ENCODE peak calls at places on chromosome 3, in eight cellular contexts. O is uterus; P is hepatocyte; K is NB4; Q is fibroblast of mammary gland; L is A549; B is CD4-positive, alpha-beta T cell; N is fibroblast of villous mesenchyme. J is an unnamed sample.

GRCh38 chr3:79517766-79518413 is 249.9 kb downstream of the ROBO1 start:
- DNase-seq in P (peak), L (peak), O (no peak), K (peak), B (no peak), Q (peak), N (peak), J (no peak)

GRCh38 chr3:130963878-130964277 is 62.7 kb downstream of the ASTE1 start:
- DNase-seq in O (no peak), L (peak), N (peak), K (peak), P (peak), Q (peak), B (no peak), J (no peak)

GRCh38 chr3:143040264-143040879 is 39.0 kb downstream of the U2SURP start:
- DNase-seq in O (no peak), P (peak), Q (peak), L (peak), K (peak), N (peak), B (no peak), J (no peak)

GRCh38 chr3:55434789-55435188 is 52.3 kb downstream of the WNT5A start:
- DNase-seq in B (no peak), K (peak), Q (peak), N (peak), O (no peak), P (no peak), L (peak), J (no peak)

GRCh38 chr3:19213608-19214220 is 65.4 kb downstream of the KCNH8 start:
- DNase-seq in P (no peak), O (peak), Q (no peak), B (no peak), N (no peak), L (peak), K (peak), J (no peak)

GRCh38 chr3:102544741-102545140 is 109.9 kb downstream of the ZPLD1 start:
- DNase-seq in Q (no peak), N (no peak), B (no peak), L (no peak), P (no peak), K (no peak), O (no peak), J (no peak)

GRCh38 chr3:98188553-98188952 is 22.1 kb downstream of the OR5H15 start:
- DNase-seq in K (peak), P (peak), N (no peak), O (no peak), L (peak), B (no peak), Q (no peak), J (no peak)

GRCh38 chr3:146308222-146308621 is 57.3 kb upstream of the PLSCR4 start:
- DNase-seq in K (no peak), N (peak), Q (peak), L (no peak), B (no peak), P (no peak), O (no peak), J (no peak)

GRCh38 chr3:28651159-28651558 is 302.5 kb upstream of the AZI2 start:
- DNase-seq in P (no peak), N (no peak), K (no peak), Q (peak), L (no peak), B (no peak), O (no peak), J (no peak)

GRCh38 chr3:101950985-101951733 is 101.8 kb downstream of the NFKBIZ start:
- DNase-seq in N (no peak), O (no peak), L (no peak), K (no peak), B (no peak), P (no peak), Q (no peak), J (no peak)

GRCh38 chr3:141920701-141921100 is 44.3 kb downstream of the ATP1B3 start:
- DNase-seq in B (no peak), Q (no peak), N (no peak), O (no peak), P (no peak), L (no peak), K (no peak), J (no peak)

GRCh38 chr3:80355144-80355543 is 587.3 kb upstream of the ROBO1 start:
- DNase-seq in B (no peak), N (no peak), O (no peak), L (no peak), P (no peak), Q (no peak), K (peak), J (no peak)

GRCh38 chr3:125146601-125147490 is 65.7 kb downstream of the SLC12A8 start:
- DNase-seq in O (no peak), B (no peak), N (no peak), P (no peak), Q (no peak), K (no peak), L (no peak), J (no peak)

GRCh38 chr3:128508852-128509251 is 15.9 kb upstream of the GATA2 start:
- DNase-seq in O (no peak), B (no peak), L (no peak), N (no peak), K (no peak), Q (no peak), P (no peak), J (no peak)

GRCh38 chr3:49871536-49872157 is 1.9 kb upstream of the CAMKV start:
- DNase-seq in Q (no peak), B (no peak), L (no peak), K (no peak), O (no peak), N (no peak), P (no peak), J (no peak)

GRCh38 chr3:72665701-72666443 is 182.4 kb downstream of the SHQ1 start:
- DNase-seq in K (peak), B (peak), P (no peak), O (no peak), Q (peak), N (peak), L (peak), J (no peak)

GRCh38 chr3:113698891-113699465 is 2.5 kb upstream of the USF3 start:
- DNase-seq in O (peak), Q (no peak), K (no peak), N (peak), L (no peak), B (no peak), P (peak), J (no peak)

GRCh38 chr3:71372911-71373637 is 210.5 kb downstream of the FOXP1 start:
- DNase-seq in K (no peak), L (no peak), Q (no peak), B (no peak), P (no peak), N (no peak), O (no peak), J (no peak)

GRCh38 chr3:146052791-146053310 is 108.1 kb downstream of the PLOD2 start:
- DNase-seq in O (no peak), K (no peak), N (no peak), L (no peak), Q (no peak), P (peak), B (no peak), J (no peak)

GRCh38 chr3:151086484-151087456 is 1.3 kb downstream of the MED12L start:
- DNase-seq in P (peak), B (peak), Q (peak), K (peak), O (peak), L (peak), N (peak), J (peak)

GRCh38 chr3:16064660-16065414 is 109.6 kb upstream of the GALNT15 start:
- DNase-seq in B (no peak), P (peak), N (peak), K (no peak), L (peak), Q (peak), O (peak), J (no peak)

GRCh38 chr3:24688446-24689148 is 193.9 kb upstream of the THRB start:
- DNase-seq in Q (no peak), K (no peak), B (no peak), N (no peak), L (peak), P (peak), O (no peak), J (no peak)

GRCh38 chr3:157573780-157574378 is 70.7 kb upstream of the VEPH1 start:
- DNase-seq in N (peak), Q (no peak), O (no peak), L (no peak), B (no peak), K (no peak), P (peak), J (no peak)

GRCh38 chr3:190321789-190322603 is at the start of gene CLDN1:
- DNase-seq in Q (peak), P (peak), B (peak), L (peak), N (peak), O (peak), K (peak), J (peak)

GRCh38 chr3:45381168-45381852 is 7.1 kb upstream of the LARS2 start:
- DNase-seq in N (no peak), L (no peak), Q (no peak), P (peak), O (no peak), B (no peak), K (no peak), J (no peak)

GRCh38 chr3:112120485-112120836 is 12.6 kb downstream of the GCSAM start:
- DNase-seq in P (no peak), K (no peak), L (no peak), B (no peak), N (no peak), O (no peak), Q (no peak), J (no peak)

GRCh38 chr3:30904986-30905385 is 10.5 kb upstream of the GADL1 start:
- DNase-seq in B (no peak), N (no peak), O (no peak), L (no peak), P (no peak), Q (peak), K (no peak), J (no peak)

GRCh38 chr3:37995652-37996641 is 5.4 kb downstream of the VILL start:
- DNase-seq in N (no peak), P (no peak), K (no peak), L (no peak), Q (no peak), B (no peak), O (no peak), J (no peak)

GRCh38 chr3:18898911-18899310 is 249.4 kb upstream of the KCNH8 start:
- DNase-seq in B (no peak), O (no peak), K (no peak), P (no peak), L (no peak), Q (no peak), N (no peak), J (no peak)

GRCh38 chr3:149352556-149352955 is 19.1 kb upstream of the TM4SF18 start:
- DNase-seq in Q (peak), K (peak), B (no peak), P (peak), O (peak), L (peak), N (peak), J (peak)

GRCh38 chr3:169509780-169510179 is 153.7 kb downstream of the MECOM start:
- DNase-seq in Q (no peak), K (no peak), N (no peak), B (no peak), P (no peak), L (no peak), O (no peak), J (no peak)

GRCh38 chr3:16427309-16427965 is 86.1 kb downstream of the RFTN1 start:
- DNase-seq in B (no peak), N (peak), O (peak), P (peak), Q (peak), L (peak), K (peak), J (no peak)

GRCh38 chr3:37218206-37218605 is 43.8 kb upstream of the LRRFIP2 start:
- DNase-seq in L (no peak), Q (no peak), O (no peak), N (no peak), B (no peak), K (no peak), P (no peak), J (no peak)

GRCh38 chr3:72633101-72633500 is 215.1 kb downstream of the SHQ1 start:
- DNase-seq in Q (peak), L (no peak), B (no peak), N (no peak), K (no peak), P (no peak), O (no peak), J (no peak)

GRCh38 chr3:114005406-114005987 is 50.8 kb downstream of the CCDC191 start:
- DNase-seq in Q (no peak), O (no peak), K (no peak), N (no peak), P (no peak), L (no peak), B (no peak), J (no peak)

GRCh38 chr3:190481779-190482178 is 32.1 kb upstream of the TMEM207 start:
- DNase-seq in L (no peak), K (no peak), N (no peak), O (no peak), P (no peak), B (no peak), Q (peak), J (no peak)

GRCh38 chr3:45692866-45693265 is 3.7 kb downstream of the SACM1L start:
- DNase-seq in K (no peak), L (no peak), P (no peak), N (no peak), B (no peak), O (no peak), Q (no peak), J (no peak)

GRCh38 chr3:31009881-31010280 is 115.4 kb upstream of the GADL1 start:
- DNase-seq in O (no peak), N (no peak), K (no peak), B (no peak), Q (no peak), L (no peak), P (no peak), J (no peak)

GRCh38 chr3:14439501-14440167 is 37.2 kb downstream of the SLC6A6 start:
- DNase-seq in N (peak), O (peak), K (peak), L (no peak), B (no peak), P (no peak), Q (no peak), J (no peak)

DNA sequence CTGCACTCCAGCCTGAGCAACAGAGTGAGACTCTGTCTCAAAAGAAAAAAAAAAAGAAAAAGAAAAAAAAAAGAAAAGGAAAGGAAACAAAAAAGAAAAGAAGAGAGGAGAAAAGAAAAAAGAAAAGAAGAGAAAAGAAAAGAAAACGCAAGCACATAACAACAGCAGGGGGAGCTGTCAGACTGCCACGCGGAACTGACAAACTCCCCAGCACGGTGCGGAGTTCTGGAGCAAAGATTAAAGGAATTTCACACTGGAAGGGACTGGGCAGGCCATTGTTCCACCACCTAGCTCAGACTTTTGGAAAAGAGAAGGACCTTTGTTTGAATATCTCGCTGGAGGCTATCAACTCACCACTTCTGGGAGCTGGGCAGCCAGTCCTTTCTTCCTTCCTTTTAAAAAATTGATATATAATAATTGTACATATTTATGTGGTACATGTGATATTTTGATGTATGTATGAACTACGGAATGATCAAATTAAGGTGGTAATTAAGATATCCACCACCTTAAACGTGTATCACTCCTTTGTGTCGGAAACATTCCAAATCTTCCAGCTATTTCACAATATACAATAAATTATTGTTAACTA is 40.5 kb downstream of the DPPA2 start:
- DNase-seq in P (peak), N (peak), O (no peak), B (no peak), Q (peak), L (peak), K (peak), J (peak)
- TF ChIP-seq CTCF in P (peak), N (peak), O (no peak), B (peak), Q (peak), L (peak), K (peak), J (peak)

GRCh38 chr3:195197764-195198423 is 73.1 kb downstream of the XXYLT1 start:
- DNase-seq in N (peak), P (no peak), L (peak), K (peak), O (peak), Q (peak), B (no peak), J (no peak)

GRCh38 chr3:195194559-195195161 is 76.3 kb downstream of the XXYLT1 start:
- DNase-seq in O (no peak), Q (no peak), P (no peak), N (peak), L (no peak), K (peak), B (no peak), J (no peak)

GRCh38 chr3:195196266-195196665 is 74.7 kb downstream of the XXYLT1 start:
- DNase-seq in L (no peak), O (peak), N (peak), P (no peak), K (no peak), B (no peak), Q (peak), J (no peak)

GRCh38 chr3:195198424-195199346 is 72.3 kb downstream of the XXYLT1 start:
- DNase-seq in K (no peak), L (no peak), Q (no peak), B (no peak), O (peak), P (no peak), N (no peak), J (no peak)

DNA sequence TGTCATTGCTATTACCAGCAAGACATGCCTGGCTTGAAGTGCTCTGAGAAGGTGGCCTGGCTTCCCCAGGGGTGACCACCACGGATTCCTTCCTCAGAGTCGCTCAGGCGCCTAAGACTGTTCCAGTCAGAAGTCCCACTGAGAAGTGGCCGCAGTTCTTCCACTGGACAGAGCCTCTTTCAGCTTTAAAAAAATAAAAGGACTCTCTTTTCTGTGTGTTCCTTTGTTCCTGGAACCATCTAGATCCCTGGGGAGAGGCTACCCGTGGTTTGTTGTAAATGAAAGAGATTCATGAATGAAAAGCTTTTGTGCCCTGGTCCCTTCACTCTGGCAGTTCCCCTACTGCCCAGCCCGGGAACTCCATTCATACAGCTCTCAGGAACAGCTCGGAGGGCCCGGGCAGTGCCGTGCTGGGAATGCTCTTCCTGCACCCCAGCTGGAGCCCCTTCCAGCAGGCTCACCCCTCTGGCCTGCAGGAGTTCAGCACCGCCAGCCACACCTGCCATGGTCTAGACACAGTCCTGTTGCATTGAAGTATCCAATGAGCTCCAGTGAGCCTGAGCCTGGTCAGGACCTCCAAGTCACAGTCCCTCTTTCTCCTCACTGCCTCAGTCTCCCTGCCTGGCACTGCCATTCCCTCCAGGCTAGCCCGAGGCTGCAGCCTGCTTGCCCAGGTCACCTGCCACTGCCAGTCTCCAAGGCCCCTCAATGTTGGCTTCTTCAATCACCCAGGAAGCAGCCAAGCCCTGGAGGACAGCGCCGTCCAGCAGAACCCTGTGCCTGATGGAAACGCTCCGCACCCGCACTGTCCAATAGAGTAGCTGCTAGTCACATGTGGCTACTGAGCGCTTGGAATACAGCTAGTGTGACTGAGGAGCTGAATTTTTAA is 75.4 kb downstream of the XXYLT1 start:
- DNase-seq in K (no peak), P (no peak), L (no peak), Q (no peak), O (peak), N (no peak), B (no peak), J (no peak)
- TF ChIP-seq CTCF in K (no peak), P (no peak), L (no peak), Q (no peak), O (no peak), N (no peak), B (no peak), J (no peak)

GRCh38 chr3:195556390-195556789 is 13.3 kb upstream of the PPP1R2 start:
- DNase-seq in O (no peak), N (peak), B (no peak), L (peak), Q (peak), P (no peak), K (peak), J (no peak)
- TF ChIP-seq CTCF in O (peak), N (peak), B (peak), L (peak), Q (peak), P (peak), K (peak), J (peak)

GRCh38 chr3:186097317-186097662 is 11.6 kb downstream of the ETV5 start:
- DNase-seq in O (no peak), B (no peak), L (no peak), P (no peak), N (no peak), K (no peak), Q (no peak), J (no peak)
- TF ChIP-seq CTCF in O (no peak), B (no peak), L (no peak), P (no peak), N (no peak), K (no peak), Q (no peak), J (no peak)

GRCh38 chr3:188257384-188257961 is 103.5 kb downstream of the LPP start:
- DNase-seq in L (no peak), P (no peak), K (no peak), O (no peak), Q (no peak), B (no peak), N (no peak), J (no peak)
- TF ChIP-seq CTCF in L (no peak), P (no peak), K (no peak), O (no peak), Q (no peak), B (no peak), N (no peak), J (no peak)

DNA sequence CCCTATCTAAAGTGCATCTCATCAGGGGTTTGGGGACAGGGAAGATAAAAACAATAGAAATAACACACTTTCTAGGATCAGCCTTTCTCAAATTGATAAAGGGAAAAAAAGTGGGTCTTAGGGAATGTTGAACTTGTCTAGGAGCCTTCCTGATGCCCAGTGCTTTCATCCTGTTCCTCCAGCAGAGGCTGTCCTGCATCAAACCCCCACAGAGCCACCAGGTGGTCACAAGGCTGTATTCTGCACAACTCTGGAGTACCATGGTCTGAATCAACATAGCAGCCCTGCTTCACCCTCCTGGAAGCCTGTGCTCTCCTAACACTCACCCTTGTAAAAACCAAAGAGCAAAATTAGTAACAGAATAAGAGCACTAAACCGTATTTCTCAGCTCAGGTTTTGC is 118.5 kb upstream of the SLC25A36 start:
- DNase-seq in N (no peak), O (no peak), B (no peak), P (no peak), K (no peak), Q (no peak), L (no peak), J (no peak)
- TF ChIP-seq CTCF in N (no peak), O (no peak), B (no peak), P (no peak), K (no peak), Q (no peak), L (no peak), J (no peak)

GRCh38 chr3:9809239-9809614 is 835 bp upstream of the TTLL3 start:
- DNase-seq in P (peak), Q (no peak), O (no peak), N (no peak), K (no peak), L (peak), B (peak), J (no peak)
- TF ChIP-seq CTCF in P (no peak), Q (no peak), O (no peak), N (no peak), K (no peak), L (no peak), B (no peak), J (no peak)